ENCODE peak calls at places on chromosomes 2 and 18, in five cellular contexts. A, R, X, M and K are unnamed samples.

GRCh38 chr2:239223330-239224248 is 177.2 kb downstream of the HDAC4 start:
- DNase-seq in X (peak), R (no peak), M (peak), A (peak), K (peak)

GRCh38 chr2:23618696-23619530 is 233.9 kb downstream of the KLHL29 start:
- DNase-seq in X (peak), M (no peak), R (no peak), A (peak), K (peak)

GRCh38 chr2:240619506-240620148 is 5.7 kb upstream of the GPR35 start:
- DNase-seq in X (no peak), R (no peak), A (no peak), M (no peak), K (no peak)

GRCh38 chr18:10927290-10927979 is 221.9 kb downstream of the PIEZO2 start:
- DNase-seq in M (no peak), X (peak), R (no peak), A (peak), K (peak)

GRCh38 chr2:11955883-11956282 is 209.5 kb downstream of the LPIN1 start:
- DNase-seq in A (peak), X (no peak), M (no peak), R (no peak), K (no peak)

GRCh38 chr2:101119431-101119830 is 31.8 kb downstream of the TBC1D8 start:
- DNase-seq in X (peak), A (peak), M (peak), R (no peak), K (peak)

GRCh38 chr2:33476100-33476792 is at the start of gene RASGRP3:
- DNase-seq in X (peak), A (peak), M (peak), R (peak), K (peak)

GRCh38 chr2:219856602-219857001 is 229.2 kb downstream of the SLC4A3 start:
- DNase-seq in R (no peak), X (no peak), M (no peak), A (peak), K (no peak)

GRCh38 chr18:13137041-13137938 is 81.3 kb upstream of the LDLRAD4 start:
- DNase-seq in R (no peak), A (peak), M (no peak), X (no peak), K (no peak)

GRCh38 chr2:43136862-43137261 is 89.5 kb downstream of the ZFP36L2 start:
- DNase-seq in A (no peak), R (no peak), M (no peak), X (no peak), K (no peak)

GRCh38 chr2:169670937-169671336 is 23.3 kb downstream of the CFAP210 start:
- DNase-seq in M (no peak), A (no peak), R (no peak), X (no peak), K (no peak)

GRCh38 chr2:208315081-208315788 is 49.2 kb downstream of the PIKFYVE start:
- DNase-seq in A (peak), M (no peak), X (peak), R (peak), K (peak)

GRCh38 chr2:149611100-149611820 is 23.7 kb upstream of the MMADHC start:
- DNase-seq in A (no peak), R (no peak), M (no peak), X (no peak), K (no peak)

GRCh38 chr2:105887246-105887645 is 142.5 kb downstream of the NCK2 start:
- DNase-seq in R (no peak), A (no peak), M (no peak), X (peak), K (peak)

GRCh38 chr18:23136326-23137092 is 1.2 kb downstream of the CABLES1 start:
- DNase-seq in R (no peak), A (peak), X (no peak), M (no peak), K (no peak)

GRCh38 chr2:85024372-85025047 is 53.5 kb downstream of the KCMF1 start:
- DNase-seq in A (no peak), M (no peak), X (no peak), R (no peak), K (no peak)

GRCh38 chr2:74374509-74375205 is 5.5 kb downstream of the DCTN1 start:
- DNase-seq in A (peak), R (no peak), X (peak), M (peak), K (peak)

GRCh38 chr2:177909962-177910361 is 162.6 kb downstream of the PDE11A start:
- DNase-seq in A (no peak), R (no peak), M (no peak), X (peak), K (no peak)

GRCh38 chr18:47606526-47606925 is 323.9 kb downstream of the SMAD2 start:
- DNase-seq in X (no peak), R (no peak), A (no peak), M (no peak), K (no peak)

GRCh38 chr18:33469699-33470098 is 29.2 kb upstream of the CCDC178 start:
- DNase-seq in R (no peak), A (peak), M (no peak), X (no peak), K (no peak)

GRCh38 chr18:50895350-50896045 is 16.6 kb downstream of the ME2 start:
- DNase-seq in R (no peak), M (no peak), X (no peak), A (no peak), K (no peak)

GRCh38 chr2:102387763-102388546 is 32.4 kb downstream of the IL18R1 start:
- DNase-seq in X (no peak), M (no peak), A (no peak), R (no peak), K (no peak)

GRCh38 chr2:45840481-45840880 is 189.0 kb downstream of the PRKCE start:
- DNase-seq in X (no peak), M (no peak), R (no peak), A (no peak), K (no peak)

GRCh38 chr2:6531304-6531703 is 334.4 kb downstream of the CMPK2 start:
- DNase-seq in M (no peak), A (no peak), R (no peak), X (no peak), K (no peak)

GRCh38 chr2:25545899-25546298 is 127.5 kb downstream of the DTNB start:
- DNase-seq in X (no peak), R (no peak), A (no peak), M (no peak), K (no peak)

GRCh38 chr2:29063646-29064372 is 10.5 kb downstream of the PCARE start:
- DNase-seq in R (peak), X (peak), A (peak), M (peak), K (peak)

GRCh38 chr2:106894545-106894944 is 8.6 kb upstream of the ST6GAL2 start:
- DNase-seq in R (no peak), X (no peak), A (no peak), M (no peak), K (no peak)

GRCh38 chr2:12502759-12503158 is 214.0 kb upstream of the TRIB2 start:
- DNase-seq in M (no peak), X (peak), A (no peak), R (peak), K (no peak)

GRCh38 chr2:30161929-30162328 is 15.1 kb downstream of the YPEL5 start:
- DNase-seq in A (no peak), X (no peak), R (no peak), M (no peak), K (no peak)

GRCh38 chr18:3061581-3062416 is 48.9 kb upstream of the LPIN2 start:
- DNase-seq in X (peak), M (no peak), R (no peak), A (no peak), K (no peak)

GRCh38 chr2:174699993-174700766 is 64.1 kb downstream of the CHRNA1 start:
- DNase-seq in X (peak), A (peak), R (no peak), M (no peak), K (peak)

GRCh38 chr2:233453111-233453915 is 99.0 kb downstream of the DGKD start:
- DNase-seq in A (no peak), X (no peak), R (no peak), M (no peak), K (no peak)

GRCh38 chr2:120779781-120780283 is 44.2 kb downstream of the GLI2 start:
- DNase-seq in A (peak), X (peak), R (peak), M (no peak), K (peak)
- TF ChIP-seq CTCF in A (peak), X (peak), R (peak), M (no peak), K (peak)

DNA sequence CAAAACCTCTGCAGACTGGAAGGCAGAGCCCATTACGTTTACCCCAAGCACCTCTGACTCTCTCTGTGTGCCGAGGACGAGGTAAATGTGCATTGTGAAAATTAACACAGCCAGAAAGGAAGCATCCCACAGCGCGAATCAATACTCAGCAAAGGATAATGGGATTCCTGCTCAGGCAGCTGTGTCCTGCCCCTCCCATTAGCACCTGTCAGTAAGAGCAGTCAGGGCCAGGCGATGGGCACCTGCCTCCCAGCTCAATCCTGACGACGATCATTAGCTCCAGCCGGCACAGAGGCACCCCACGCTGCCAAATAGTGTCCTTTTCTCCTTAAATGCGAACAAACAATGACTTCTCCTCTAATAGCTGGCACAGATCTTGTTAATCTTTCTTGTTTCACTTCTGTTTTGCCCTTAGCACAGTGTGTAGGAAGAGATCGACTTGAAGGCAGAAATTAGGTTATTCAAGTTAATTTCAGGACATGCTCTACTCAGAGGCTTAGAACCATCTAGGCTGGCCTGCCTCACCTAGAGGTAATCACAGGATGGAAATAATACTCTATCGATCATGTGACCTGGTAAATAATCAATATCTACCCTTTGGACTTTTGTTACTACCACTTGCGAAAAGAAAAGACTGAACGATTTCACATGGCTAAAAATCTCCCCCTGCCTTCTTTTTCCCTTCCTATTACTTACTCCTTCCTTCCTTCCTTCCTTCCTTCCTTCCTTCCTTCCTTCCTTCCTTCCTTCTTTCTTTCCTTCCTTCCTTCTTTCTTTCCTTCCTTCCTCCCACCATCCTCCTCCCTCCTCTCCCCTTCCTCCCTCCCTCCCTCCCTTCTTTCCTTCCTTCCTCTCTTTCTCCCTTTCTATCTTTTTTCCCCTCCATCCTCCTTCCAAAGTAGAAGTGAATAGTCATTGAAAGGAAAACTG is 487.9 kb upstream of the ID2 start:
- DNase-seq in R (no peak), A (no peak), M (no peak), X (no peak), K (no peak)
- H3K4me3 ChIP-seq in R (no peak), A (no peak), M (no peak), X (no peak), K (no peak)

GRCh38 chr2:162565666-162566065 is 221.7 kb downstream of the GCA start:
- DNase-seq in R (no peak), M (no peak), X (no peak), A (no peak), K (no peak)

GRCh38 chr2:162559194-162559593 is 215.3 kb downstream of the GCA start:
- DNase-seq in X (no peak), R (no peak), M (no peak), A (no peak), K (no peak)

GRCh38 chr2:162556996-162557395 is 213.1 kb downstream of the GCA start:
- DNase-seq in A (no peak), M (no peak), R (no peak), X (no peak), K (no peak)

GRCh38 chr2:162560291-162560690 is 216.4 kb downstream of the GCA start:
- DNase-seq in R (no peak), X (no peak), M (no peak), A (no peak), K (no peak)
- TF ChIP-seq CTCF in R (no peak), X (no peak), M (no peak), A (no peak), K (no peak)

GRCh38 chr2:98713332-98714015 is 17.5 kb downstream of the MGAT4A start:
- DNase-seq in M (no peak), A (no peak), R (no peak), X (no peak), K (no peak)

GRCh38 chr2:98717625-98718024 is 13.3 kb downstream of the MGAT4A start:
- DNase-seq in A (no peak), X (no peak), R (no peak), M (no peak), K (no peak)

GRCh38 chr2:98712145-98712544 is 18.8 kb downstream of the MGAT4A start:
- DNase-seq in M (no peak), X (no peak), A (no peak), R (no peak), K (no peak)

GRCh38 chr2:98716786-98717185 is 14.1 kb downstream of the MGAT4A start:
- DNase-seq in R (no peak), M (no peak), A (no peak), X (no peak), K (no peak)

DNA sequence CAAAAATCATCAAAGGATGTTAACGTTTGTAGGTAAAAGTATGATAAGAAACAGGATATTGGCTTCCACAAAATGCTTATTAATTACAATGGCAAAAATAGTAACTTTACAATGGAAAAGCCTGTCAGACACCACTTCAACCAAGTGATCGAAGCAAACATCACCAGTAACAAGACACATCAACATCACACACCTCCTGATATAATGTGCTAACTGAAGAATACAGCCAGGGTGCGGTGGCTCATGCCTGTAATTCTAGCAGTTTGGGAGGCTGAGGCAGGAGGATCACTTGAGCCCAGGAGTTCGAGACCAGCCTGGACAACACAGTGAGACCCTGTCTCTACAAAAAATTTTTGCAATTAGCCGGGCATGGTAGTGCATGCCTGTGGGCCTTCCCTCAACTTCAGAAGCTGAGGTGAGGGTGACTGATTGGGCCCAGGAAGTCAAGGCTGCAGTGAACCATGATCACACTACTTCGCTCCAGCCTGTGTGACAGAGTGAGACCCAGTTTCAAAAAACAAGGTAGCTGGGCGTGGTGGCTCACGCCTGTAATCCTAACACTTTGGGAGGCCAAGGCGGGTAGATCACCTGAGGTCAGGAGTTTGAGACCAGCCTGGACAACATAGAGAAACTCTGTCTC is 15.0 kb downstream of the MGAT4A start:
- DNase-seq in A (no peak), R (no peak), X (no peak), M (no peak), K (no peak)
- H3K4me3 ChIP-seq in A (no peak), R (no peak), X (no peak), M (no peak), K (no peak)

DNA sequence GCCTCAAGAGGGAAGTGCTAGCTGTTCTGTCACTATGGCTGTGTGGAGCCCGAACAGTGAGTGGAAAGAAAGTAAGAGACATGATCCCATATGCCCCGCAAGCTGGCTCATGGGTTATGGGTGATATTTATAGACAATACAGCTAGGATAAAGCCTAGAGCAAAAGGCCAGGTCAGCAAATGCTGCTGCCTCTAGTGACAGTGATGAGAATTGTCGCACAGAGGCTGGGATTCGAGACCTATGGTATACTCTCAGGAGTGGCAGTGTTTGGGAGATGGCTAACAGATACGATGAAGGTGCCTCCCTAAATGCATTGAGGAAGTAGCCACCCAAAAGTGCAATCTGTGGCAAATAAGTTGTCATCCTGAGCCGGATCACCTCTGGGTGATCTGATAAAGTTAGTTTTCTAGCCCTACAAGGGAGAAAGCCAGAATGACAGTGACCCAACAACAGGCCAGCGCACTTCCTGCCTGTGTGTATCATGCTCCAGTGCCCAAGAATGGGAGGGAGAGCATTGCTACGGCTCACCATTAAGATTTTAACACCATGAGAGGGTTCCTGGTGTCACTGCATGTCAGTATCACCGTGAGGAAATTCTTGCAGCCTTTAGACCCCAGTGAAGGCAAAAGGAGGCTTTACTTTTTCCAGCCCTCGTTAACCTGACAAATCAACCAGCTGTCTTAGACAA is 92.3 kb upstream of the TGFA start:
- DNase-seq in M (no peak), A (no peak), X (no peak), R (no peak), K (no peak)
- TF ChIP-seq CTCF in M (no peak), A (peak), X (peak), R (no peak), K (peak)

GRCh38 chr2:237696471-237696870 is 69.1 kb downstream of the LRRFIP1 start:
- DNase-seq in M (no peak), R (no peak), A (no peak), X (no peak), K (no peak)
- H3K4me3 ChIP-seq in M (no peak), R (no peak), A (no peak), X (no peak), K (no peak)

DNA sequence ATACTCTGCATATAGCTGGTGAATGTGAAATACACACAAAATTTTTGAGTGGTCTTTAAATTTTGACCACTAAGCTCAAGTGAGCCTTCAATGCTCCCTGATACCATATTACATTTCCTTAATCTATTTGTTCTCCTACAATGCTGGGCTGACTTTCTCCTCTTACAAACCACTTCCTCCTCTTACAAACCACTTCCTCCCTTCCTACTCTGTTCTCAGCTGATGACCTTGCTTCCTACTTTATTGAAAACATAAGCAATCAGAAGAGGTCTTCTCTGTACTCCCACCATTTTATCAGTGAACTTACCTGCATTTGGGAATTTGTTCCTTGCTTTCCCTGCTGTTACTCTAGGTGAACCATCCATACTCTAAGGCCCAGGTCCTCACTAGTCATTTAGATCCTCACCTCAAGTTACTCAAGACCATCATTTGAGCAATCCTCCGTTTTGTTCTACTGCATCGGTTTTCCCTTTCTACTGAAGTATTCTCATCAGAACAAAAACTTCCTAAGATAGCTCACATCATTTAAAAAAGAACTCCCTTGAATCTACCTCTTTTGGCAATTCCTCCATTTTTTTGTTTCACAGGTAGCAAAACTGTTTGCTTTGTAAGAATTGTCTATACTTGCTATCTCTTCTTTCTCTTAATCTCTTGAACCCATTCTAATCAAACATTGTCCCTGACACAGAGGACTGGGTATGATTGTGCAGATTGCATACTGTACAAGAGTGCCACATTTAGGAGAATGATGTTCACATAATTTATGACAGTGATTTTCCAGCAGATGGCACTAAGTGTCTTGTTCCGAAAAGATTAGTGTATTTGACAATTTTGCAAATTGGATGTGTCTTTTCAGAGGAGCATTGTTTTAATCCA is 96.5 kb downstream of the EPB41L5 start:
- DNase-seq in X (peak), M (no peak), R (no peak), A (peak), K (peak)
- TF ChIP-seq CTCF in X (peak), M (peak), R (peak), A (peak), K (peak)